ENCODE peak calls at places on chromosomes 2 and 18, in four cellular contexts. M, R, Q and D are unnamed samples. For H3K27me3, the result is how much of the 10 kb centered on the place peaks cover.

GRCh38 chr2:85238607-85239006 is 89.2 kb downstream of the TGOLN2 start:
- DNase-seq in M (no peak), R (no peak), Q (no peak), D (no peak)

GRCh38 chr2:241849616-241850543 is 8.8 kb downstream of the PDCD1 start:
- DNase-seq in M (no peak), R (no peak), Q (peak), D (no peak)

GRCh38 chr2:2731101-2731850 is 400.2 kb upstream of the MYT1L start:
- DNase-seq in M (no peak), R (no peak), Q (no peak), D (no peak)

GRCh38 chr2:133780099-133780996 is 212.1 kb upstream of the NCKAP5 start:
- DNase-seq in M (no peak), R (peak), Q (no peak), D (no peak)

GRCh38 chr2:69619725-69620124 is 23.8 kb downstream of the AAK1 start:
- DNase-seq in M (no peak), R (no peak), Q (no peak), D (no peak)

GRCh38 chr2:112814278-112814677 is 22.3 kb downstream of the IL1B start:
- DNase-seq in M (no peak), R (peak), Q (no peak), D (peak)

GRCh38 chr2:195575879-195576391 is 81.1 kb upstream of the SLC39A10 start:
- DNase-seq in M (no peak), R (peak), Q (no peak), D (no peak)

GRCh38 chr2:183951636-183952035 is 646.7 kb upstream of the ZNF804A start:
- DNase-seq in M (no peak), R (no peak), Q (no peak), D (no peak)

GRCh38 chr2:119487434-119488244 is 36.6 kb downstream of the SCTR start:
- DNase-seq in M (no peak), R (no peak), Q (no peak), D (no peak)

GRCh38 chr2:10448646-10449480 is 736 bp upstream of the ODC1 start:
- DNase-seq in M (peak), R (peak), Q (peak), D (no peak)

GRCh38 chr2:175003875-175004729 is 1.1 kb downstream of the CHN1 start:
- DNase-seq in M (no peak), R (no peak), Q (no peak), D (no peak)

GRCh38 chr2:241852981-241853631 is 5.6 kb downstream of the PDCD1 start:
- DNase-seq in M (no peak), R (no peak), Q (peak), D (no peak)

GRCh38 chr2:217332866-217333265 is 473.0 kb upstream of the TNP1 start:
- DNase-seq in M (no peak), R (no peak), Q (no peak), D (no peak)
- H3K4me3 ChIP-seq in M (no peak), R (no peak), Q (no peak), D (no peak)

GRCh38 chr18:35728676-35729075 is 147.1 kb downstream of the GALNT1 start:
- DNase-seq in M (no peak), R (no peak), Q (no peak), D (no peak)

GRCh38 chr18:35732652-35733051 is 151.1 kb downstream of the GALNT1 start:
- DNase-seq in M (no peak), R (peak), Q (no peak), D (no peak)

GRCh38 chr18:35732134-35732533 is 150.6 kb downstream of the GALNT1 start:
- DNase-seq in M (no peak), R (no peak), Q (no peak), D (no peak)

GRCh38 chr18:35730738-35731370 is 149.3 kb downstream of the GALNT1 start:
- DNase-seq in M (no peak), R (peak), Q (no peak), D (no peak)

DNA sequence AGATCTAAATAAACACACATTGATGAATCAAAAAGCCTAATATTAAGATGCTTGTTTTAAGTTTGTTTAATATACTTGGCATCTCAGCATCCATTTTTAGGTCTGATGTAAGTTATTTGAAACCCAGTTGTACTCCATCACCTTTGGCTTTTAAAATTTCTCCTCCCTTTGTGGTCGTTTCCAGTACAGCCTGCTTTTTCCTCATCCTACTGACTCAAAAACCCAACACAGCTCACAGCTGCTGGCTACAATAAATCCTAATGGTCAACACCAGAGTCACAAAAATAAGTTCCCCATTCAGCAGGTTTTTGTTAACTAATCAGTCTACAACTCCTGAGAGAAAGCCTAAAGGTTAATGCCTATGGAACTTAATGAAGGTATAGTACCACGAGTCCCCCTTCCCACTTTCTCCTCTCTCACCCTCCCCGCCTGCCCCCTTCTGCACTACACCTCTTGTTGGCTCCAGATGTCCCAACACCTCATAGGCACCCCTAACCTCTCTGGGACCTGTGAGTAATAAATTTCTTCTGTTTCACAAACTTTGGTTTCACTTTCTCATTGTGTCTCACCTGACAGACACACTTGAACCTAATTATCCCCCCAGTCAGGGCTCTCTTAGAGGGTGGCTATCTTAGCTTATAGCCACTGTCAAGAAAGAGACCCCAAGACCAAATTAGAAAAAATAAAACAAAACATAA is 148.6 kb downstream of the GALNT1 start:
- DNase-seq in M (no peak), R (no peak), Q (no peak), D (no peak)
- H3K27ac ChIP-seq in M (no peak), R (no peak), Q (no peak), D (no peak)

DNA sequence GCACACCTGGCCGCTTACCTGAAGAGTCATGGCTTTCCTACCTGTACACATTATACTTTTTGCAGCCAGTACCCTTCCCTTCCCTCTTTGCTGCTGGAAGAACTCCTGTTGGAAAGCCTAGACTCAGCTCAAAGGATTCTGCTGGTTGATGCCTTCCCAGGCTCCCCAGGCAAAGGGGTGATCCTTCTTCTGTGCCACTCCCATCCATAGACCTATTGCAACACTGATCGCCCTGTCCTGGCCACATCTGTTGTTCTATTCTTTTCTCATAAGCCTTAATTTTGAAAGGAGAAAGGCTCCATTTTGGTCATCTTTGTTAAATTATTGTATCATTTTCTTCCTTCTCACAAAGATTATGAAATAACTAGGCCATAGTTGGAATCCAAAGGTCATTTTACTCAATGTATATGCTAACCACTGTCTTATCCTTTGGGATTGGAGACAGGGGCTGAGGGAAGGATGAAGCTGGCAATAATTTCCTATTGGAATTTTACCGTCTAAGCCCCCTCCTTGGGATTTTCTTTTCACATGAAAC is 3.4 kb upstream of the PRKCE start:
- DNase-seq in M (no peak), R (no peak), Q (no peak), D (no peak)
- H3K27me3 ChIP-seq in M (under half), R (under half), Q (under half), D (under half)

GRCh38 chr2:164800572-164800971 is 41.1 kb downstream of the COBLL1 start:
- DNase-seq in M (no peak), R (no peak), Q (no peak), D (no peak)

GRCh38 chr2:164808776-164809175 is 32.8 kb downstream of the COBLL1 start:
- DNase-seq in M (no peak), R (no peak), Q (no peak), D (no peak)

GRCh38 chr2:164802095-164802744 is 39.4 kb downstream of the COBLL1 start:
- DNase-seq in M (no peak), R (no peak), Q (no peak), D (no peak)

GRCh38 chr2:164803772-164804466 is 37.7 kb downstream of the COBLL1 start:
- DNase-seq in M (no peak), R (peak), Q (no peak), D (no peak)
- H3K4me3 ChIP-seq in M (no peak), R (no peak), Q (no peak), D (no peak)

DNA sequence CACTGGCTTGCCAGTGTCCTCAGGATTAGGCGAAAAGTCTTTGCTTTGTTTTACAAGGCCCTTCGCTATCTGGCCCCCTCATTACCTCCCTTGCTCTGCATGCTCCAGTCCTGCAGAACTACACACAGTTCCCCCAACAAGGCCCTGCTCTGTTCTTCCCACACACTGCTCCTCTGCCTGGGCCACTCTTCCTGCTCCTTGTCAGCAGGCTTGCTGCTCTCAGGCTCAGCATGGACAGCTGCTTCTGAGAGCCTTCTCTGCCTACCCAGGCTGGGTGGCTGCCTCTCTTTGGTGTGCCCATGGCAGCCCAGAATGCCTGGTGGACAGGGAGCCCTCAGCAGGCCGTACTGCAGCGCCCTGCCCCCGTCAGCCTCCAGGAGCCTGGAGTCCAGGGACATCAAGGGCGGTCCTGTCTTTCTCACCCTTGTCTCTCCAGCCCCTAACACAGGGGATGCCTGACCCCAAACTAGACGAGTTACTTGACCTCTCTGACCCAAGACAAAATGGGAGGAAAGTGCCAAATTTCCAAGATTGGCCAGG is 111.1 kb downstream of the MSH2 start:
- DNase-seq in M (no peak), R (no peak), Q (no peak), D (no peak)
- H3K27ac ChIP-seq in M (no peak), R (no peak), Q (no peak), D (no peak)